ENCODE peak calls at places on chromosomes 11 and 22, in ten cellular contexts. X is T-helper 17 cell; M is CD4-positive, alpha-beta memory T cell; S is mesendoderm; E is bronchial epithelial cell; Q is fibroblast of gingiva; H is fibroblast of mammary gland; B is HepG2; D is activated CD4-positive, alpha-beta T cell treated with anti-CD3 and anti-CD28 coated beads, Interleukin-2, amount 50 U/mL, for 4 hours; J is MV-4-11. R is an unnamed sample.

GRCh38 chr11:574632-575323 is 1.5 kb upstream of the PHRF1 start:
- DNase-seq in M (no peak), J (no peak), H (no peak), E (no peak), Q (no peak), X (no peak), B (no peak), D (no peak), S (no peak), R (no peak)

GRCh38 chr22:49266561-49267519 is 560.8 kb downstream of the BRD1 start:
- DNase-seq in E (no peak), B (no peak), S (no peak), Q (no peak), M (no peak), D (no peak), J (no peak), H (no peak), X (no peak), R (no peak)

GRCh38 chr11:15198284-15198683 is 83.6 kb downstream of the INSC start:
- DNase-seq in E (no peak), D (no peak), H (no peak), S (no peak), X (no peak), B (no peak), J (no peak), M (no peak), Q (no peak), R (no peak)

GRCh38 chr11:76443254-76443935 is 1.4 kb upstream of the EMSY start:
- DNase-seq in X (no peak), Q (peak), J (no peak), B (no peak), S (no peak), E (peak), D (no peak), H (peak), M (no peak), R (no peak)

GRCh38 chr22:46542011-46542985 is 4.9 kb upstream of the CELSR1 start:
- DNase-seq in E (peak), D (peak), H (peak), S (peak), X (peak), J (peak), M (peak), B (peak), Q (peak), R (peak)

GRCh38 chr11:66727883-66728759 is 895 bp downstream of the SPTBN2 start:
- DNase-seq in D (no peak), S (peak), Q (no peak), J (no peak), H (no peak), E (no peak), M (no peak), B (no peak), X (no peak), R (no peak)

GRCh38 chr22:24407278-24407665 is 20.1 kb upstream of the ADORA2A start:
- DNase-seq in E (no peak), X (no peak), S (no peak), Q (no peak), B (no peak), H (no peak), M (no peak), D (no peak), J (no peak), R (no peak)

GRCh38 chr11:69704508-69705245 is 855 bp upstream of the FGF19 start:
- DNase-seq in E (no peak), S (peak), H (no peak), D (no peak), X (no peak), Q (no peak), J (no peak), B (no peak), M (no peak), R (no peak)

GRCh38 chr11:334264-335033 is 13.8 kb upstream of the IFITM3 start:
- DNase-seq in H (peak), D (no peak), S (peak), J (no peak), B (no peak), X (no peak), E (no peak), Q (no peak), M (no peak), R (no peak)

GRCh38 chr11:32790916-32791315 is 3.5 kb downstream of the CCDC73 start:
- DNase-seq in B (no peak), M (no peak), S (no peak), J (no peak), X (no peak), E (no peak), Q (no peak), D (no peak), H (no peak), R (no peak)

GRCh38 chr22:23219787-23220484 is 39.6 kb downstream of the BCR start:
- DNase-seq in Q (no peak), E (peak), M (no peak), D (peak), B (no peak), J (peak), X (no peak), S (peak), H (peak), R (peak)

GRCh38 chr11:100273066-100273815 is 413.8 kb upstream of the ARHGAP42 start:
- DNase-seq in E (no peak), D (no peak), S (no peak), J (no peak), M (no peak), X (no peak), Q (no peak), H (no peak), B (no peak), R (no peak)

R was measured in B cell.